ENCODE peak calls at places on chromosomes 6 and 20, in four cellular contexts. X, S, K and N are unnamed samples.

GRCh38 chr6:111342913-111343312 is 140.1 kb downstream of the REV3L start:
- DNase-seq in K (no peak), S (no peak), X (no peak), N (no peak)

GRCh38 chr6:113856571-113857564 is at the start of gene MARCKS:
- DNase-seq in X (peak; percentile 90), K (peak; percentile 83), S (no peak), N (peak; percentile 86)

GRCh38 chr6:56708810-56709597 is 66.3 kb upstream of the DST start:
- DNase-seq in X (no peak), K (no peak), S (no peak), N (peak; percentile 66)

GRCh38 chr20:46651091-46651962 is at the start of gene SLC13A3:
- DNase-seq in X (no peak), K (no peak), S (no peak), N (no peak)

GRCh38 chr6:158381214-158381613 is 68.9 kb downstream of the TULP4 start:
- DNase-seq in K (no peak), X (no peak), S (no peak), N (peak; percentile 18)

GRCh38 chr6:166671434-166672061 is 44.5 kb upstream of the RPS6KA2 start:
- DNase-seq in K (no peak), X (no peak), S (no peak), N (no peak)

GRCh38 chr20:32484221-32485125 is 100.7 kb downstream of the NOL4L start:
- DNase-seq in S (no peak), X (no peak), K (peak; percentile 36), N (no peak)

GRCh38 chr6:35473849-35474128 is 5.6 kb downstream of the RPL10A start:
- DNase-seq in K (no peak), S (no peak), X (no peak), N (no peak)

GRCh38 chr20:36439040-36439730 is 102.1 kb upstream of the MYL9 start:
- DNase-seq in S (peak; percentile 78), X (peak; percentile 80), K (peak; percentile 58), N (peak; percentile 88)

GRCh38 chr6:42451595-42452170 is at the start of gene TRERF1:
- DNase-seq in X (peak; percentile 73), S (peak; percentile 75), K (peak; percentile 38), N (peak; percentile 89)

GRCh38 chr20:11719153-11719552 is 198.5 kb upstream of the BTBD3 start:
- DNase-seq in K (no peak), X (no peak), S (no peak), N (no peak)

GRCh38 chr20:63133481-63134091 is 82.3 kb downstream of the YTHDF1 start:
- DNase-seq in X (peak; percentile 50), S (no peak), K (no peak), N (no peak)

GRCh38 chr20:11296221-11296620 is 621.5 kb upstream of the BTBD3 start:
- DNase-seq in X (no peak), S (no peak), K (no peak), N (no peak)

GRCh38 chr6:108361312-108361932 is 66.6 kb downstream of the AFG1L start:
- DNase-seq in X (no peak), S (no peak), K (no peak), N (no peak)

GRCh38 chr6:34150766-34151165 is 4.9 kb upstream of the GRM4 start:
- DNase-seq in S (no peak), X (peak; percentile 44), K (no peak), N (no peak)

GRCh38 chr6:13762648-13763441 is 51.2 kb upstream of the RANBP9 start:
- DNase-seq in X (no peak), S (no peak), K (no peak), N (peak; percentile 56)

GRCh38 chr6:40807484-40807883 is 220.3 kb upstream of the LRFN2 start:
- DNase-seq in S (no peak), K (no peak), X (no peak), N (no peak)

GRCh38 chr6:116385462-116385807 is 14.7 kb downstream of the DSE start:
- DNase-seq in K (no peak), X (no peak), S (no peak), N (no peak)

GRCh38 chr6:156946370-156946936 is 169.3 kb downstream of the ARID1B start:
- DNase-seq in X (no peak), K (no peak), S (no peak), N (no peak)

GRCh38 chr6:156944412-156944811 is 167.2 kb downstream of the ARID1B start:
- DNase-seq in S (no peak), X (no peak), K (no peak), N (no peak)

GRCh38 chr6:156942266-156942665 is 165.1 kb downstream of the ARID1B start:
- DNase-seq in X (no peak), K (no peak), S (no peak), N (no peak)

GRCh38 chr6:156943816-156944215 is 166.6 kb downstream of the ARID1B start:
- DNase-seq in S (no peak), X (no peak), K (no peak), N (no peak)

DNA sequence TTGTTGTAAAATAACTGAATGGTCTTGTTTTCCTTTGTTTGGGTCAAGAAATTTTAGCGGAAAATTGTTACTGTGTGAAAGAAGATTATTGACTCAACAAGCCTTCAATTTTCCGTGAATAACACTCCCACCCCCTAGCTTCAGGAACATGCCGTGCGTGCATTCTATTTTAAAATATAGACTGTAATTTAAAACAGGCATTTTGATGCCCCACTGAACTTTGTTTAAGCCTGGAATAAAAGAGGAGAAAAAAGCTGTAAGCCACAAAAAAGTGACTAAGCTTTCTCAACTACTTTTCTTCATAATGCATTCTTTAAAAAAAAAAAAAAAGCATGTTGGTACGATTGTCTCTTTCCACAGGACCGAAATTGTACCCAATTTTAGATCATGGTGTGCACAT is 166.0 kb downstream of the ARID1B start:
- DNase-seq in X (no peak), K (no peak), S (no peak), N (no peak)
- H3K27ac ChIP-seq in X (no peak overlapping the region), K (no peak overlapping the region), S (no peak overlapping the region), N (no peak overlapping the region)

GRCh38 chr20:14333734-14334133 is 3.7 kb downstream of the FLRT3 start:
- DNase-seq in X (no peak), S (no peak), K (no peak), N (no peak)

GRCh38 chr20:14335122-14335521 is 2.3 kb downstream of the FLRT3 start:
- DNase-seq in S (no peak), X (no peak), K (no peak), N (no peak)

GRCh38 chr20:14336667-14337066 is 745 bp downstream of the FLRT3 start:
- DNase-seq in S (no peak), X (no peak), K (no peak), N (peak; percentile 18)

GRCh38 chr20:14332796-14333345 is 4.5 kb downstream of the FLRT3 start:
- DNase-seq in K (no peak), S (no peak), X (no peak), N (no peak)

DNA sequence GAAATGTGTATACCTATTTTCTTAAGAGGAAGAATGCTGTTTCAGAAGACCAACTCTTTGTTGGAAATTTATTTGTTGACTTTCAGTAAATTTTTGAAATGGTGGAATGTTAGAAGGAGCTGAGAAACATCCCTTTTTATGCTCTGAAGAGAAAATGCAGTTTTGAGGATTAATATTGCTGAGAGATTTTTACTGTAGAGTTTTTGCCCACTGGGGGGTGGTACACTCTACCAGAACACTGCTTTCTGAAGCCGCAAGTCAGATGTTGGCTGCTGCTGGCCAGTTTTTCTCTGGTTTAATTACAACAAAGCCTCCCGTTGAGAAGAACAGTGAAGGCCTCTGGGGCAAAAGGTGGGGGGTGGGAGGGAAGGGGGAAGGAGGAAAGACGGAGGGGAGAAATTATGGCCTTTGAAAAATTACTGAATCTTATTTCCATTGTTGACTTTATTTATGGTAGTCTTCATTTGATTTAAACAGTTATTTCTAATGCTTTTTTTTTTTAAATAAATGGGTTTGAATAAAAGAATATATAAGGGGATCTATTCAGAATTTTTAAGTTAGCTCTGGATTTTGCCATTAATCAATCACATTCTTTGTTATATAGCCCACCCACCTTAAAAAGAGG is 3.0 kb downstream of the FLRT3 start:
- DNase-seq in S (no peak), X (no peak), K (no peak), N (peak; percentile 51)
- TF ChIP-seq CTCF in S (no peak), X (peak; percentile 16), K (peak; percentile 16), N (peak; percentile 75)

GRCh38 chr6:31578461-31579118 is 3.2 kb downstream of the TNF start:
- DNase-seq in X (no peak), S (no peak), K (no peak), N (peak; percentile 84)

GRCh38 chr6:31579546-31580445 is 2.4 kb downstream of the LTB start:
- DNase-seq in X (no peak), K (no peak), S (no peak), N (no peak)

GRCh38 chr6:31580446-31580755 is 1.8 kb downstream of the LTB start:
- DNase-seq in S (no peak), X (no peak), K (no peak), N (no peak)

GRCh38 chr6:31578058-31578457 is 2.7 kb downstream of the TNF start:
- DNase-seq in K (no peak), S (no peak), X (no peak), N (no peak)

DNA sequence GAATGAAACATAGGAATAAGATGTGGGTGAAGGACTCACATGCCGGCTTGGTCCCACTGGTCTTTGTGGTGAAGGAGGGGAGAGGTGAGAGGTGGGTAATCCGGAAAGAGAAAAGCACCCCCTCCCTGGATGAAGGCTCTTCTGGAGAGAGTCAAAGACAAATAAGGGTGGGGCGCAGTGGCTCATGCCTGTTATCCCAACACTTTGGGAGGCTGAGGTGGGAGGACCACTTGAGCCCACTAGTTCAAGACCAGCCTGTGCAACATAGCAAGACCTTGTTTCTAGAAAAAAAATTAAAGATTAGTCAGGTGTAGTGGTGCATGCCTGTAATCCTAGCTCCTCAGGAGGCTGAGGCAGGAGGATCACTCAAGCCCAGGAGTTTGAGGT is 3.1 kb downstream of the LTB start:
- DNase-seq in X (no peak), S (no peak), K (no peak), N (no peak)
- H3K27ac ChIP-seq in X (no peak overlapping the region), S (peak overlapping the region; percentile 77), K (no peak overlapping the region), N (no peak overlapping the region)

GRCh38 chr6:155770313-155770712 is 314.7 kb upstream of the NOX3 start:
- DNase-seq in K (no peak), S (no peak), X (no peak), N (no peak)

GRCh38 chr6:155762649-155763048 is 307.0 kb upstream of the NOX3 start:
- DNase-seq in X (no peak), K (no peak), S (no peak), N (no peak)

GRCh38 chr6:155770856-155771255 is 315.2 kb upstream of the NOX3 start:
- DNase-seq in K (no peak), S (no peak), X (no peak), N (no peak)

DNA sequence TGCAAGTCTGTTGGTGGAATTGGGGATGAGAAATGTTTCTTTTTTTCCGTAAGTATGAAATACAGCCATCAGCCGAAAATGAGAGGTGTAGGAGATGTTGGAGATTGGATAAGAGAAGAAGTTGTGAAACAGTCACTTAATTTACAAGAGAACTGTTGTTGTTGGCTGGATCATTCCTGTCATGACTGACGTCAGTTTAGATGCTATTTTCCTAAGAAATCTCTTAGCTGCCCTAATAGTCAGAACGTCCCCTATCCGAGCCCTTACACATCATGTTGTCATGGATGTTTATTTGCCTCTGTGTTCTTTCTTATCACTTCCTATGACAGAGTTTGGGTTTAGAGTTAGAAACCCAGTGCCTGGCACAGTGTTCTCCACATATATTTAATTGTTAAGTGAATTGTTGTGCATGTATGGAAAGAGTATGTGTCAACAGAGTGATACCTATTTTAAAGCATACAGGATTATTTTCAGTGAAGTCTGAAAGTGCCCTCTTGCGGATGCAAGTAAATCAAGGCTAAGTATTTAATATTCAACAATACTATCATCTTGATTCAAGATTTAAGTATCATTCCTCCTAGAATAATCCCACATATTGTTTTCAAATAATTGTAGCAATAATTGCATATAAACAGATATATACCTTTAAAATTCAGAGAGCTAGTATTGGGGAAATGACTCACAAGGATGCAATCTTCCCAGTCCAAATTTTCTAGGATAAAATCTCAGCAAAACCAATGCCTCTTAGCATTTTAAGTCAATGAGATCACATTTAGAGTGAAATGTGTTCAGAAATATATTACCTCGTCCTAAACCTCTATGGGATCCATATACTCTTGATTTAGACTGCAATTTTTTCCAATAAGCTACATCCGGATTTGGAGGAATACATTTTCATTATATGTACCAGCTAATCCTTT is 309.9 kb upstream of the NOX3 start:
- DNase-seq in X (no peak), K (no peak), S (no peak), N (no peak)
- TF ChIP-seq CTCF in X (no peak), K (no peak), S (no peak), N (no peak)